ENCODE peak calls at places on chromosomes 6 and 20, in five cellular contexts. One of them, this sample, is unnamed.
A peak's percentile ranks its signal among the peaks of the same experiment; 100 is the strongest.

GRCh38 chr6:69097948-69098347 is 462.9 kb downstream of the ADGRB3 start:
- DNase-seq in A172: no peak
- DNase-seq in endothelial cell of umbilical vein: no peak
- DNase-seq in mucosa of gallbladder: no peak
- DNase-seq in NCI-H2081: peak; percentile 76
- DNase-seq in this sample: no peak

GRCh38 chr6:71391126-71391525 is 102.5 kb downstream of the OGFRL1 start:
- DNase-seq in A172: no peak
- DNase-seq in endothelial cell of umbilical vein: no peak
- DNase-seq in mucosa of gallbladder: no peak
- DNase-seq in NCI-H2081: no peak
- DNase-seq in this sample: no peak

GRCh38 chr6:137218473-137218916 is 690 bp downstream of the IFNGR1 start:
- DNase-seq in A172: peak; percentile 16
- DNase-seq in endothelial cell of umbilical vein: peak; percentile 59
- DNase-seq in mucosa of gallbladder: peak; percentile 34
- DNase-seq in NCI-H2081: peak; percentile 7
- DNase-seq in this sample: peak; percentile 69

GRCh38 chr20:1430004-1430451 is 36.6 kb downstream of the NSFL1C start:
- DNase-seq in A172: peak; percentile 34
- DNase-seq in endothelial cell of umbilical vein: peak; percentile 82
- DNase-seq in mucosa of gallbladder: no peak
- DNase-seq in NCI-H2081: no peak
- DNase-seq in this sample: no peak

GRCh38 chr6:157462956-157463742 is 82.2 kb downstream of the ZDHHC14 start:
- DNase-seq in A172: no peak
- DNase-seq in endothelial cell of umbilical vein: no peak
- DNase-seq in mucosa of gallbladder: no peak
- DNase-seq in NCI-H2081: no peak
- DNase-seq in this sample: peak; percentile 28

GRCh38 chr6:108549741-108550140 is 11.0 kb upstream of the FOXO3 start:
- DNase-seq in A172: no peak
- DNase-seq in endothelial cell of umbilical vein: no peak
- DNase-seq in mucosa of gallbladder: no peak
- DNase-seq in NCI-H2081: no peak
- DNase-seq in this sample: no peak

GRCh38 chr6:166592818-166593217 is 6.3 kb upstream of the RAMACL start:
- DNase-seq in A172: no peak
- DNase-seq in endothelial cell of umbilical vein: no peak
- DNase-seq in mucosa of gallbladder: no peak
- DNase-seq in NCI-H2081: no peak
- DNase-seq in this sample: no peak

GRCh38 chr20:53658973-53659372 is 65.3 kb upstream of the ZNF217 start:
- DNase-seq in A172: no peak
- DNase-seq in endothelial cell of umbilical vein: no peak
- DNase-seq in mucosa of gallbladder: no peak
- DNase-seq in NCI-H2081: no peak
- DNase-seq in this sample: no peak

GRCh38 chr6:112382778-112383177 is 35.6 kb downstream of the RFPL4B start:
- DNase-seq in A172: no peak
- DNase-seq in endothelial cell of umbilical vein: no peak
- DNase-seq in mucosa of gallbladder: no peak
- DNase-seq in NCI-H2081: no peak
- DNase-seq in this sample: no peak

GRCh38 chr6:106510090-106510970 is 119.0 kb downstream of the RTN4IP1 start:
- DNase-seq in A172: no peak
- DNase-seq in endothelial cell of umbilical vein: no peak
- DNase-seq in mucosa of gallbladder: peak; percentile 60
- DNase-seq in NCI-H2081: peak; percentile 25
- DNase-seq in this sample: peak; percentile 77

GRCh38 chr6:135887069-135887468 is 35.6 kb downstream of the PDE7B start:
- DNase-seq in A172: no peak
- DNase-seq in endothelial cell of umbilical vein: no peak
- DNase-seq in mucosa of gallbladder: no peak
- DNase-seq in NCI-H2081: peak; percentile 29
- DNase-seq in this sample: no peak

GRCh38 chr20:17498181-17498580 is 33.0 kb downstream of the BFSP1 start:
- DNase-seq in A172: no peak
- DNase-seq in endothelial cell of umbilical vein: no peak
- DNase-seq in mucosa of gallbladder: no peak
- DNase-seq in NCI-H2081: no peak
- DNase-seq in this sample: no peak

GRCh38 chr6:108945686-108946158 is 97.5 kb downstream of the ARMC2 start:
- DNase-seq in A172: no peak
- DNase-seq in endothelial cell of umbilical vein: no peak
- DNase-seq in mucosa of gallbladder: peak; percentile 68
- DNase-seq in NCI-H2081: no peak
- DNase-seq in this sample: no peak

GRCh38 chr6:28258877-28259777 is at the start of gene NKAPL:
- DNase-seq in A172: no peak
- DNase-seq in endothelial cell of umbilical vein: peak; percentile 46
- DNase-seq in mucosa of gallbladder: peak; percentile 82
- DNase-seq in NCI-H2081: no peak
- DNase-seq in this sample: no peak

GRCh38 chr6:151999194-151999593 is 191.7 kb downstream of the ESR1 start:
- DNase-seq in A172: peak; percentile 18
- DNase-seq in endothelial cell of umbilical vein: peak; percentile 57
- DNase-seq in mucosa of gallbladder: no peak
- DNase-seq in NCI-H2081: no peak
- DNase-seq in this sample: peak; percentile 55

GRCh38 chr20:35467339-35468224 is 12.2 kb downstream of the CEP250 start:
- DNase-seq in A172: peak; percentile 75
- DNase-seq in endothelial cell of umbilical vein: peak; percentile 86
- DNase-seq in mucosa of gallbladder: no peak
- DNase-seq in NCI-H2081: no peak
- DNase-seq in this sample: no peak

GRCh38 chr6:127200114-127200513 is 66.5 kb upstream of the RNF146 start:
- DNase-seq in A172: no peak
- DNase-seq in endothelial cell of umbilical vein: no peak
- DNase-seq in mucosa of gallbladder: no peak
- DNase-seq in NCI-H2081: no peak
- DNase-seq in this sample: no peak

GRCh38 chr6:43278524-43279078 is 19.5 kb upstream of the SLC22A7 start:
- DNase-seq in A172: peak; percentile 52
- DNase-seq in endothelial cell of umbilical vein: no peak
- DNase-seq in mucosa of gallbladder: peak; percentile 60
- DNase-seq in NCI-H2081: no peak
- DNase-seq in this sample: no peak

GRCh38 chr6:85077098-85077497 is 312.7 kb upstream of the TBX18 start:
- DNase-seq in A172: no peak
- DNase-seq in endothelial cell of umbilical vein: no peak
- DNase-seq in mucosa of gallbladder: no peak
- DNase-seq in NCI-H2081: no peak
- DNase-seq in this sample: no peak

GRCh38 chr20:15700147-15700765 is 873.0 kb downstream of the KIF16B start:
- DNase-seq in A172: no peak
- DNase-seq in endothelial cell of umbilical vein: no peak
- DNase-seq in mucosa of gallbladder: no peak
- DNase-seq in NCI-H2081: no peak
- DNase-seq in this sample: peak; percentile 75

GRCh38 chr6:142359271-142359960 is 57.6 kb downstream of the ADGRG6 start:
- DNase-seq in A172: no peak
- DNase-seq in endothelial cell of umbilical vein: peak; percentile 51
- DNase-seq in mucosa of gallbladder: no peak
- DNase-seq in NCI-H2081: no peak
- DNase-seq in this sample: no peak

GRCh38 chr6:29942275-29943052 is at the start of gene HLA-A:
- DNase-seq in A172: peak; percentile 93
- DNase-seq in endothelial cell of umbilical vein: peak; percentile 97
- DNase-seq in mucosa of gallbladder: peak; percentile 96
- DNase-seq in NCI-H2081: peak; percentile 93
- DNase-seq in this sample: peak; percentile 83

GRCh38 chr6:162615016-162615717 is 112.4 kb downstream of the PRKN start:
- DNase-seq in A172: no peak
- DNase-seq in endothelial cell of umbilical vein: no peak
- DNase-seq in mucosa of gallbladder: no peak
- DNase-seq in NCI-H2081: no peak
- DNase-seq in this sample: peak; percentile 6

GRCh38 chr20:20932156-20932555 is 174.0 kb downstream of the LINC00237 start:
- DNase-seq in A172: no peak
- DNase-seq in endothelial cell of umbilical vein: no peak
- DNase-seq in mucosa of gallbladder: no peak
- DNase-seq in NCI-H2081: no peak
- DNase-seq in this sample: no peak

GRCh38 chr6:161228911-161229591 is 44.8 kb downstream of the AGPAT4 start:
- DNase-seq in A172: peak; percentile 86
- DNase-seq in endothelial cell of umbilical vein: peak; percentile 87
- DNase-seq in mucosa of gallbladder: no peak
- DNase-seq in NCI-H2081: no peak
- DNase-seq in this sample: peak; percentile 82